ENCODE peak calls at places on chromosomes 4 and X, in seven cellular contexts. A is Peyer's patch, F is psoas muscle, L is tibial artery, J is H9, N is MM.1S, U is body of pancreas. G is an unnamed sample.

GRCh38 chrX:13000311-13000811 is 25.5 kb downstream of the TMSB4X start:
- DNase-seq in F (no peak), N (peak), L (peak), A (peak), U (no peak), J (no peak), G (no peak)

GRCh38 chr4:88690355-88690754 is 7.3 kb downstream of the NAP1L5 start:
- DNase-seq in J (no peak), U (no peak), L (no peak), F (no peak), A (no peak), N (no peak), G (no peak)

GRCh38 chr4:118351851-118352827 is 664 bp downstream of the PRSS12 start:
- DNase-seq in U (peak), A (peak), F (peak), J (peak), N (no peak), L (no peak), G (no peak)

GRCh38 chrX:2552621-2553297 is 52.0 kb upstream of the DHRSX start:
- DNase-seq in J (no peak), F (no peak), N (no peak), U (no peak), A (no peak), L (no peak), G (no peak)

GRCh38 chr4:10173754-10174749 is 57.5 kb upstream of the WDR1 start:
- DNase-seq in U (peak), F (no peak), J (no peak), N (no peak), L (no peak), A (no peak), G (peak)

GRCh38 chrX:19515615-19516105 is 352 bp upstream of the MAP3K15 start:
- DNase-seq in F (no peak), N (no peak), A (no peak), U (no peak), J (no peak), L (no peak), G (no peak)

GRCh38 chr4:119682080-119682479 is 53.5 kb upstream of the PDE5A start:
- DNase-seq in A (no peak), F (no peak), N (no peak), U (no peak), L (no peak), J (no peak), G (no peak)

GRCh38 chr4:107999932-108000539 is 10.3 kb downstream of the HADH start:
- DNase-seq in L (no peak), J (no peak), F (no peak), A (no peak), U (no peak), N (no peak), G (no peak)

GRCh38 chr4:83522239-83522638 is 13.7 kb upstream of the GPAT3 start:
- DNase-seq in F (no peak), L (no peak), U (no peak), N (no peak), A (no peak), J (no peak), G (no peak)

GRCh38 chr4:7392438-7393374 is 42.0 kb downstream of the PSAPL1 start:
- DNase-seq in F (peak), A (peak), J (peak), U (no peak), N (no peak), L (no peak), G (peak)
- TF ChIP-seq CTCF in F (no peak), A (no peak), J (no peak), U (no peak), N (no peak), L (no peak), G (peak)

GRCh38 chrX:40849906-40850672 is 114.7 kb upstream of the MED14 start:
- DNase-seq in N (no peak), J (no peak), F (no peak), A (no peak), U (no peak), L (no peak), G (no peak)

GRCh38 chrX:40853816-40854123 is 118.4 kb upstream of the MED14 start:
- DNase-seq in U (no peak), J (no peak), L (no peak), A (no peak), N (no peak), F (no peak), G (no peak)

GRCh38 chrX:40854242-40854641 is 118.9 kb upstream of the MED14 start:
- DNase-seq in N (no peak), U (no peak), J (no peak), L (no peak), F (no peak), A (no peak), G (no peak)

GRCh38 chrX:40853004-40853815 is 117.9 kb upstream of the MED14 start:
- DNase-seq in L (no peak), N (no peak), A (no peak), U (no peak), F (no peak), J (no peak), G (no peak)

DNA sequence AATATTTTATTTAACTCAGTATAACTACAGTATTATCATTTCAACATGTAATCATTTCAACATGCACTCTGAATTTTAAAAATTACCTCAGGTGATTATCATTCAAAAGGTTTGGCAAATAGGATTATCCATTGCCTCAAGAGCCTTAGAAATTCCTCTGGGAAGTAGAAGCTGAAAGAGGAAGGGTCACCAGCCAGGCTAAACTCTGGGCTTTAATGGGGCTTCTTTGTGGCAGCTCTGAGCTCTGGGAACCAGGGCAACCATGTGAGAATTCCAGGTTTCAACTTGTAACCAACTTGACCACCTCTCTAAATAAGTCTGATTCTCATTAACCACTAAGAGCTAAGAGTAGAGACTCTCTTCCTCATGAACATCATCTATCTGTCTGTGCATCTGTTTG is 117.2 kb upstream of the MED14 start:
- DNase-seq in A (no peak), L (no peak), N (no peak), F (no peak), U (no peak), J (peak), G (no peak)
- H3K27ac ChIP-seq in A (no peak), L (no peak), N (no peak), F (no peak), U (no peak), J (peak), G (no peak)

DNA sequence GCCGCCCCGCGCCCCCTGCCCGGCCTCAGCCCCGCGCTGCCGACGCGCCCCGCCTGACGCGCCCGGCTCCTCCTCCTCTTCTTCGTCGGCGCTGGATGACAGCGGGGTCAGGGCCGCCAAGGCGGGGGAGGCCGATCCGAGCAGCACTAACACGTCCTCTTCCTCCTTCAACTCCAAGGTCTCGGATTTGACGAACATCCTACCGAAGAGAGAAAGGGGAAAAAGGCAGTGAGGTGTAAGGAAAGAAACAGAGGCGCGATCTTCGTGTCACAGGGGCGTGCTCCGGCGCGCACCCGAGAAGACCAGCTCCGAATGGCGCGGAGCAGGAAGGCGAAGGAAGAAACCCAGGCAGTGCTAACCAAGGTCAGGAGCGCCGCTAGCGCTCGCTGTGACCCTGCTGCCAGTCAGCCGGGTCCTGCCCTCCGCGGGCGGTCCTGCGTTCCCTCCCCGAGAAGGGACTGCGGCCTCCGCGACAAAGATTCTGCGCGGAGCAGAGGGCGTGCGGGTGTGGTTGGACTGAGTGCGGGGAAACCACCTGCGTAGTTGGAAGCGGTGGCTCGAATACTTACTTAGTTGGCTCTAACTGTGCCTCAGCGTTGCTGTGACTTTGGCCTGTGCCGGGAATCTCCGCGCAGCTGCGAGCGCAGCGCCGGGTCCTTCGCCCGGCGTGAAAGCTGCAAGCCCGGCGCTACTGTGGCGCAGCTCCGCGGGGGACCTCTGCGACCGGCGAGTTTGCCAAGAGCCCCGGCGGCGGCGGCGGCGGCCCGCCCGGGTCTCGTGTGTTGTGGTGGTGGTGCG is 503 bp downstream of the NEUROG2 start:
- DNase-seq in L (no peak), A (no peak), J (peak), F (peak), N (peak), U (peak), G (no peak)
- TF ChIP-seq CTCF in L (no peak), A (no peak), J (no peak), F (no peak), N (no peak), U (no peak), G (no peak)

DNA sequence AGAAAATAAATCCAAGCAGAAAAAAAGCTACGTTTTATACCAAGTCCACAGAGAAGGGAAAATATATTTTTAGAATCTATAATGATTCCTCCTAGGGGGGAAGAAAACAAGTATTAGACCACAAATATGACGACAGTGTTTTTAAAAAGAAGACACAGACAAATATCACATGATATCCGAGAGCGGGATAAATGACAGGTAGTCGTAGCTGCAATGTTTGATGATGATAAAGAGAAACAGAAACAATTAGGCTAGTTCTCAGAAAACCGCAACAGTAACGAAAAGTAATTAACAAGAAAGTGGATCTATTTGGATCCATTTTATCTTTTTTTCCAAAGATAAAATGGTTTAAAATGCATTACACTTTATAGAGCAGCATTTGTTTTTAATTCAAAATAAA is 918 bp downstream of the HAUS3 start:
- DNase-seq in J (no peak), A (no peak), L (no peak), F (no peak), U (no peak), N (peak), G (no peak)
- H3K27ac ChIP-seq in J (no peak), A (peak), L (peak), F (peak), U (peak), N (peak), G (peak)